ENCODE peak calls at places on chromosome 14, in nine cellular contexts. One of them, this sample, is unnamed.

GRCh38 chr14:27672047-27672446 is 1074.2 kb upstream of the NOVA1 start:
- DNase-seq in tibial nerve: no peak
- DNase-seq in D721Med: no peak
- DNase-seq in mucosa of descending colon: no peak
- DNase-seq in keratinocyte: no peak
- DNase-seq in mammary epithelial cell: no peak
- DNase-seq in fibroblast of lung: peak
- DNase-seq in foreskin fibroblast: no peak
- DNase-seq in BJ: no peak
- DNase-seq in this sample: no peak

GRCh38 chr14:75493580-75494130 is 28.6 kb upstream of the BATF start:
- DNase-seq in mammary epithelial cell: no peak
- DNase-seq in fibroblast of lung: peak
- DNase-seq in mucosa of descending colon: no peak
- DNase-seq in D721Med: no peak
- DNase-seq in tibial nerve: no peak
- DNase-seq in BJ: no peak
- DNase-seq in keratinocyte: no peak
- DNase-seq in foreskin fibroblast: no peak
- DNase-seq in this sample: no peak

GRCh38 chr14:50943943-50944646 is at the start of gene PYGL:
- DNase-seq in mucosa of descending colon: peak
- DNase-seq in mammary epithelial cell: peak
- DNase-seq in fibroblast of lung: peak
- DNase-seq in tibial nerve: peak
- DNase-seq in foreskin fibroblast: peak
- DNase-seq in D721Med: peak
- DNase-seq in BJ: no peak
- DNase-seq in keratinocyte: no peak
- DNase-seq in this sample: no peak

GRCh38 chr14:24355009-24355408 is 13.0 kb upstream of the NFATC4 start:
- DNase-seq in fibroblast of lung: no peak
- DNase-seq in foreskin fibroblast: no peak
- DNase-seq in mammary epithelial cell: no peak
- DNase-seq in tibial nerve: no peak
- DNase-seq in D721Med: no peak
- DNase-seq in BJ: no peak
- DNase-seq in keratinocyte: no peak
- DNase-seq in mucosa of descending colon: no peak
- DNase-seq in this sample: no peak

GRCh38 chr14:101109347-101109638 is 205.8 kb upstream of the RTL1 start:
- DNase-seq in foreskin fibroblast: no peak
- DNase-seq in mucosa of descending colon: no peak
- DNase-seq in keratinocyte: no peak
- DNase-seq in fibroblast of lung: no peak
- DNase-seq in D721Med: no peak
- DNase-seq in tibial nerve: no peak
- DNase-seq in BJ: no peak
- DNase-seq in mammary epithelial cell: no peak
- DNase-seq in this sample: no peak

GRCh38 chr14:23512156-23512555 is 39.4 kb downstream of the ZFHX2 start:
- DNase-seq in BJ: no peak
- DNase-seq in foreskin fibroblast: no peak
- DNase-seq in D721Med: no peak
- DNase-seq in mucosa of descending colon: no peak
- DNase-seq in fibroblast of lung: no peak
- DNase-seq in keratinocyte: no peak
- DNase-seq in tibial nerve: no peak
- DNase-seq in mammary epithelial cell: no peak
- DNase-seq in this sample: no peak

GRCh38 chr14:76277586-76278130 is 98.3 kb upstream of the ESRRB start:
- DNase-seq in keratinocyte: no peak
- DNase-seq in mucosa of descending colon: no peak
- DNase-seq in foreskin fibroblast: no peak
- DNase-seq in BJ: no peak
- DNase-seq in fibroblast of lung: no peak
- DNase-seq in D721Med: no peak
- DNase-seq in mammary epithelial cell: no peak
- DNase-seq in tibial nerve: no peak
- DNase-seq in this sample: no peak

GRCh38 chr14:99190696-99191662 is 81.0 kb downstream of the BCL11B start:
- DNase-seq in mucosa of descending colon: no peak
- DNase-seq in mammary epithelial cell: peak
- DNase-seq in BJ: no peak
- DNase-seq in fibroblast of lung: no peak
- DNase-seq in tibial nerve: no peak
- DNase-seq in keratinocyte: no peak
- DNase-seq in foreskin fibroblast: no peak
- DNase-seq in D721Med: no peak
- DNase-seq in this sample: no peak

GRCh38 chr14:60183724-60184596 is 18.8 kb upstream of the DHRS7 start:
- DNase-seq in tibial nerve: no peak
- DNase-seq in mucosa of descending colon: no peak
- DNase-seq in fibroblast of lung: peak
- DNase-seq in keratinocyte: no peak
- DNase-seq in mammary epithelial cell: peak
- DNase-seq in foreskin fibroblast: peak
- DNase-seq in D721Med: no peak
- DNase-seq in BJ: no peak
- DNase-seq in this sample: peak

GRCh38 chr14:60189923-60190840 is 25.0 kb upstream of the DHRS7 start:
- DNase-seq in mammary epithelial cell: no peak
- DNase-seq in fibroblast of lung: peak
- DNase-seq in D721Med: no peak
- DNase-seq in foreskin fibroblast: no peak
- DNase-seq in tibial nerve: no peak
- DNase-seq in mucosa of descending colon: no peak
- DNase-seq in keratinocyte: no peak
- DNase-seq in BJ: no peak
- DNase-seq in this sample: no peak

GRCh38 chr14:60188696-60189095 is 23.5 kb upstream of the DHRS7 start:
- DNase-seq in tibial nerve: no peak
- DNase-seq in mammary epithelial cell: no peak
- DNase-seq in foreskin fibroblast: no peak
- DNase-seq in keratinocyte: no peak
- DNase-seq in fibroblast of lung: no peak
- DNase-seq in mucosa of descending colon: no peak
- DNase-seq in BJ: no peak
- DNase-seq in D721Med: no peak
- DNase-seq in this sample: no peak

GRCh38 chr14:60184597-60185555 is 19.7 kb upstream of the DHRS7 start:
- DNase-seq in mammary epithelial cell: no peak
- DNase-seq in mucosa of descending colon: no peak
- DNase-seq in tibial nerve: no peak
- DNase-seq in fibroblast of lung: peak
- DNase-seq in foreskin fibroblast: peak
- DNase-seq in keratinocyte: no peak
- DNase-seq in BJ: no peak
- DNase-seq in D721Med: no peak
- DNase-seq in this sample: no peak

GRCh38 chr14:60188115-60188514 is 22.9 kb upstream of the DHRS7 start:
- DNase-seq in mucosa of descending colon: no peak
- DNase-seq in foreskin fibroblast: no peak
- DNase-seq in BJ: no peak
- DNase-seq in D721Med: no peak
- DNase-seq in tibial nerve: no peak
- DNase-seq in mammary epithelial cell: no peak
- DNase-seq in fibroblast of lung: peak
- DNase-seq in keratinocyte: no peak
- DNase-seq in this sample: no peak
- TF ChIP-seq CTCF in mucosa of descending colon: no peak
- TF ChIP-seq CTCF in foreskin fibroblast: no peak
- TF ChIP-seq CTCF in BJ: no peak
- TF ChIP-seq CTCF in D721Med: peak
- TF ChIP-seq CTCF in tibial nerve: no peak
- TF ChIP-seq CTCF in mammary epithelial cell: no peak
- TF ChIP-seq CTCF in fibroblast of lung: no peak
- TF ChIP-seq CTCF in keratinocyte: no peak
- TF ChIP-seq CTCF in this sample: no peak

GRCh38 chr14:54555651-54556050 is 11.3 kb upstream of the SAMD4A start:
- DNase-seq in fibroblast of lung: no peak
- DNase-seq in mammary epithelial cell: no peak
- DNase-seq in tibial nerve: no peak
- DNase-seq in mucosa of descending colon: no peak
- DNase-seq in BJ: no peak
- DNase-seq in D721Med: no peak
- DNase-seq in foreskin fibroblast: no peak
- DNase-seq in keratinocyte: no peak
- DNase-seq in this sample: no peak
- TF ChIP-seq CTCF in fibroblast of lung: peak
- TF ChIP-seq CTCF in mammary epithelial cell: peak
- TF ChIP-seq CTCF in tibial nerve: no peak
- TF ChIP-seq CTCF in mucosa of descending colon: no peak
- TF ChIP-seq CTCF in BJ: peak
- TF ChIP-seq CTCF in D721Med: no peak
- TF ChIP-seq CTCF in foreskin fibroblast: peak
- TF ChIP-seq CTCF in keratinocyte: no peak
- TF ChIP-seq CTCF in this sample: peak

GRCh38 chr14:61925043-61925442 is 162.8 kb downstream of the SNAPC1 start:
- DNase-seq in BJ: no peak
- DNase-seq in fibroblast of lung: peak
- DNase-seq in D721Med: no peak
- DNase-seq in foreskin fibroblast: no peak
- DNase-seq in tibial nerve: no peak
- DNase-seq in mucosa of descending colon: no peak
- DNase-seq in keratinocyte: no peak
- DNase-seq in mammary epithelial cell: peak
- DNase-seq in this sample: no peak
- TF ChIP-seq CTCF in BJ: peak
- TF ChIP-seq CTCF in fibroblast of lung: peak
- TF ChIP-seq CTCF in D721Med: peak
- TF ChIP-seq CTCF in foreskin fibroblast: peak
- TF ChIP-seq CTCF in tibial nerve: no peak
- TF ChIP-seq CTCF in mucosa of descending colon: no peak
- TF ChIP-seq CTCF in keratinocyte: peak
- TF ChIP-seq CTCF in mammary epithelial cell: peak
- TF ChIP-seq CTCF in this sample: no peak

DNA sequence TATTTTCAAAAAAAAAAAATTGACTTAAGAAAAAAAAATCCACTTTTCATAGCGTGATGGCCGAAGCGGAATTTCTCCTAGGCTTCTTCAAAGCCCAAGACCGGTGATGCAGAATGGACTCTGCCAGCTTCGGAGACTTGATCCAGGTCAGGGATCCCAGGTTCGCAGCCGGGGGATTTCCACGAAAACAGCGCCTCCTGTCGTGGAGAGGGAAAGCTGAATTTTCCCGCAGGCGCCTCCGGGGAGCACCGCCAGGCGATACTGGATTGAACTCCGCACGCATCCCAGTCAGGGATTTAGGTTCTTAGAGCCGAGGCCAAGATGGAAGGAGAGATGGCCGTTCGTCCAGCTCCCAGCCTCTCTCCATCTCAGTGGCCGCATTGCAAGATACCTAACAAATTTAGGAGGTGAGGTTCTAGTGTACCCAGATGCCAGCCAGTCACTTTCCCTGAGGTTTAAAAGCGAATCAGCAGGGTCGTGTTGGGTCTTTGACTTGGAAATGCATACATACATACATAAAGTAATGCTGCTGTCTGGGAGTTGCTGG is 2.2 kb downstream of the TTC6 start:
- DNase-seq in tibial nerve: no peak
- DNase-seq in mammary epithelial cell: no peak
- DNase-seq in D721Med: no peak
- DNase-seq in keratinocyte: no peak
- DNase-seq in fibroblast of lung: no peak
- DNase-seq in mucosa of descending colon: peak
- DNase-seq in foreskin fibroblast: no peak
- DNase-seq in BJ: no peak
- DNase-seq in this sample: no peak
- TF ChIP-seq CTCF in tibial nerve: no peak
- TF ChIP-seq CTCF in mammary epithelial cell: peak
- TF ChIP-seq CTCF in D721Med: no peak
- TF ChIP-seq CTCF in keratinocyte: peak
- TF ChIP-seq CTCF in fibroblast of lung: peak
- TF ChIP-seq CTCF in mucosa of descending colon: peak
- TF ChIP-seq CTCF in foreskin fibroblast: peak
- TF ChIP-seq CTCF in BJ: peak
- TF ChIP-seq CTCF in this sample: peak

GRCh38 chr14:21807975-21808374 is 134.4 kb upstream of the OR4E1 start:
- DNase-seq in mucosa of descending colon: no peak
- DNase-seq in mammary epithelial cell: no peak
- DNase-seq in keratinocyte: no peak
- DNase-seq in tibial nerve: no peak
- DNase-seq in foreskin fibroblast: no peak
- DNase-seq in D721Med: no peak
- DNase-seq in BJ: no peak
- DNase-seq in fibroblast of lung: no peak
- DNase-seq in this sample: no peak
- TF ChIP-seq CTCF in mucosa of descending colon: no peak
- TF ChIP-seq CTCF in mammary epithelial cell: no peak
- TF ChIP-seq CTCF in keratinocyte: no peak
- TF ChIP-seq CTCF in tibial nerve: no peak
- TF ChIP-seq CTCF in foreskin fibroblast: no peak
- TF ChIP-seq CTCF in D721Med: no peak
- TF ChIP-seq CTCF in BJ: no peak
- TF ChIP-seq CTCF in fibroblast of lung: no peak
- TF ChIP-seq CTCF in this sample: no peak

DNA sequence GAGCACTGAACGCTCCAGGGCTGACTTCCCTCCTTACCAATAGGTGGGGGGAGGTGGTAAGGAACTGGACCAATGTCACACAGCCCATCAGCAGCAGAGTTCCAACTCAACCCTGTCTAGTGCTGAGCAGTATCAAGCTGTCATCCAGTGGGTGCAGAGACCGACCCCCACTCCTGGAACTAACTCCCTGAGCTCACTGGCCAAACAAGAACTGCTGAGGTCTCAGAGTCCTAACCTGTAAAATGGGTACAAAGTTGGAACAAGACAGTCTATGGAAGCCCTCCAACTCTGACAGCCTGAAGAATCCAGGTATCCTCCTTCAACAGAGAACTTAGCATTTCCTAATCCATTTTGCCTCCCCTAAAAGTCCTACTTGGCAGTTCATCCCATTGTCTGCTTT is 91.1 kb upstream of the CLMN start:
- DNase-seq in keratinocyte: no peak
- DNase-seq in BJ: no peak
- DNase-seq in D721Med: no peak
- DNase-seq in fibroblast of lung: no peak
- DNase-seq in mucosa of descending colon: no peak
- DNase-seq in foreskin fibroblast: no peak
- DNase-seq in mammary epithelial cell: no peak
- DNase-seq in tibial nerve: no peak
- DNase-seq in this sample: no peak
- TF ChIP-seq CTCF in keratinocyte: no peak
- TF ChIP-seq CTCF in BJ: no peak
- TF ChIP-seq CTCF in D721Med: no peak
- TF ChIP-seq CTCF in fibroblast of lung: no peak
- TF ChIP-seq CTCF in mucosa of descending colon: no peak
- TF ChIP-seq CTCF in foreskin fibroblast: no peak
- TF ChIP-seq CTCF in mammary epithelial cell: no peak
- TF ChIP-seq CTCF in tibial nerve: no peak
- TF ChIP-seq CTCF in this sample: no peak

GRCh38 chr14:94857985-94858384 is 88.1 kb upstream of the GSC start:
- DNase-seq in foreskin fibroblast: no peak
- DNase-seq in keratinocyte: no peak
- DNase-seq in D721Med: no peak
- DNase-seq in tibial nerve: no peak
- DNase-seq in BJ: no peak
- DNase-seq in mucosa of descending colon: no peak
- DNase-seq in mammary epithelial cell: no peak
- DNase-seq in fibroblast of lung: no peak
- DNase-seq in this sample: no peak
- TF ChIP-seq CTCF in foreskin fibroblast: no peak
- TF ChIP-seq CTCF in keratinocyte: no peak
- TF ChIP-seq CTCF in D721Med: no peak
- TF ChIP-seq CTCF in tibial nerve: no peak
- TF ChIP-seq CTCF in BJ: no peak
- TF ChIP-seq CTCF in mucosa of descending colon: no peak
- TF ChIP-seq CTCF in mammary epithelial cell: no peak
- TF ChIP-seq CTCF in fibroblast of lung: no peak
- TF ChIP-seq CTCF in this sample: no peak